ENCODE peak calls at places on chromosomes 2 and 18, in five cellular contexts. M, F, T, Q and X are unnamed samples.

GRCh38 chr2:229901819-229902218 is 20.0 kb downstream of the TRIP12 start:
- DNase-seq in F (peak; percentile 43), T (no peak), M (no peak), Q (no peak), X (no peak)

GRCh38 chr2:168062054-168062453 is 185.3 kb downstream of the STK39 start:
- DNase-seq in F (no peak), M (no peak), Q (no peak), T (no peak), X (no peak)

GRCh38 chr2:188798159-188798558 is 176.0 kb upstream of the COL3A1 start:
- DNase-seq in T (no peak), Q (no peak), F (no peak), M (no peak), X (no peak)

GRCh38 chr2:239164281-239164871 is 236.4 kb downstream of the HDAC4 start:
- DNase-seq in T (no peak), M (no peak), Q (no peak), F (no peak), X (no peak)

GRCh38 chr2:109226128-109226527 is 97.1 kb downstream of the SH3RF3 start:
- DNase-seq in M (no peak), F (no peak), Q (no peak), T (no peak), X (no peak)

GRCh38 chr18:44537521-44537920 is 143.2 kb upstream of the SETBP1 start:
- DNase-seq in T (no peak), M (no peak), F (peak; percentile 15), Q (no peak), X (no peak)

GRCh38 chr2:241558532-241559488 is at the start of gene BOK:
- DNase-seq in Q (no peak), M (peak; percentile 73), T (no peak), F (peak; percentile 76), X (peak; percentile 70)

GRCh38 chr18:61470111-61470673 is 137.0 kb downstream of the CDH20 start:
- DNase-seq in Q (no peak), M (no peak), F (no peak), T (no peak), X (no peak)

GRCh38 chr2:55961318-55961911 is 37.8 kb upstream of the EFEMP1 start:
- DNase-seq in F (peak; percentile 43), T (no peak), M (no peak), Q (no peak), X (peak; percentile 24)

GRCh38 chr2:157840568-157841156 is 35.5 kb downstream of the ACVR1 start:
- DNase-seq in M (peak; percentile 83), Q (no peak), F (no peak), T (no peak), X (peak; percentile 57)

GRCh38 chr2:153074207-153074606 is 355.8 kb downstream of the ARL6IP6 start:
- DNase-seq in T (no peak), Q (no peak), F (no peak), M (no peak), X (no peak)

GRCh38 chr2:109601693-109602250 is 12.0 kb downstream of the SEPTIN10 start:
- DNase-seq in M (no peak), T (no peak), Q (no peak), F (no peak), X (no peak)

GRCh38 chr18:4125246-4125938 is 329.7 kb downstream of the DLGAP1 start:
- DNase-seq in Q (no peak), T (no peak), M (no peak), F (no peak), X (no peak)

GRCh38 chr2:164126960-164127359 is 391.2 kb upstream of the FIGN start:
- DNase-seq in Q (no peak), T (no peak), M (no peak), F (no peak), X (no peak)

GRCh38 chr2:30278419-30278818 is 47.1 kb downstream of the LBH start:
- DNase-seq in Q (no peak), T (no peak), M (no peak), F (no peak), X (no peak)

GRCh38 chr18:12841070-12841469 is 43.0 kb downstream of the PTPN2 start:
- DNase-seq in T (no peak), Q (no peak), M (no peak), F (no peak), X (no peak)

GRCh38 chr2:239308696-239309397 is 92.0 kb downstream of the HDAC4 start:
- DNase-seq in M (peak; percentile 25), T (no peak), F (no peak), Q (no peak), X (peak; percentile 60)

GRCh38 chr2:167127135-167127534 is 238.9 kb downstream of the XIRP2 start:
- DNase-seq in Q (no peak), T (no peak), M (no peak), F (no peak), X (no peak)

DNA sequence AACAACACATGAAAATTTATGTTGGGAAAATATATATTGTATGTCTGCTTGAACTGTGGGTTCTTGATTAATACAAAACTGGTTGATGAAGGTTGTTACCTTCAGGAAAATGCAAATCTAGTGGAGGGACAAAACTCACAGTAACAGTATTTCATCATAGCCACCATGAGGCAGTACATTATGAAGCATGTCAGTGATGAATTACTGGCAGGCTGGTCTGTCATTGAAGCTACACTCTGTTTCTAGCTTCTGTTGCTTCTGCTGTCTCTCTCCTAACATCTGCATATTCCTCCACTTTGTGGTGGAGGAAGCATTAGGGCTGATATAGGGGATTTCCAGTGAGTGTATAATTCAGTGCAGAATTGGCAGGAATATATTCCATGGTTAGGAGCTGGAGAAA is 44.2 kb upstream of the RAB6D start:
- DNase-seq in T (no peak), M (no peak), F (no peak), Q (no peak), X (no peak)
- TF ChIP-seq EP300 in T (no peak), M (no peak), F (no peak), Q (no peak), X (no peak)

DNA sequence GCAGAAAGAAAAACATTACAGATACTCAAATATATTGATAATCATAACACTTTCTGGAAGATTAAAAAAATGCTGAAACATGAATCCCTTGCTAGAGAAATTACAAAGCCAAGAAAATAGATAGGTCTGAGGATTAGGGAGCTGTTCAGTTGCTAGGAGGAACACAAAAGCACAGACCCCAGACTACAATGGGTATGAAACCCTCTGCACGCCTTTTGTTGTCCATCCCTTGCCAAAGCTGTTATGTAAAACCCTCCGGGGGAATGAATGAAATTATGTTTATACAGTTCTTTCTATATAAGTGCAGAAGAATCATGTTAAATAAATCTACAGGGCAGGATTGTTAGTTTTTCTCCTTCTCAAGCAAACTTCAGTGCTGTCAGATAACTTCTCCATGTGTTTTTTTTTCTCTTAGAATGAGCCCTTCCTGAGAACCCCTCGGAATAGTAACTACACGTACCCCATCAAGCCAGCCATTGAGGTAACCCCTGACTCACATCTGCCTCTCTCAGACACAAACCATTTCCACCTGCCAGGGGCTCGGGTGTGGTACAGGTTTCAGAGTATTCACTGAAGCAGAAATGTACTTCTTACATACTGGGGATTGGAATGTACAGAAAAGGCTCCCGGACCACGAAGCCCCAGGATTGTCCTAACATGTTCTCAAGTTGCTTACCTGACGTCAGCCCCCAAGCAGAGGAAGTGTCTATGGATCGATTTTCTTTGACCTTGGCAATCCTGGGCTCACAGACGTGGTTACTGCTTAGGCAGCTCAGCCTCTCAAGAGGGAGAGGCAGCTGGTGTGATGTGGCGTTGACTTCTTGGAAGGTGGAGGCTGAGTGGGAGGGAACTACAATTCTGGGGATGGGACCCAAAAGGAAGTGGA is 118.0 kb downstream of the PLB1 start:
- DNase-seq in F (no peak), T (no peak), Q (no peak), M (no peak), X (no peak)
- H3K4me1 ChIP-seq in F (peaks cover 19% of the 10 kb centered on the region), T (peaks cover 62% of the 10 kb centered on the region), Q (no peaks in the 10 kb centered on the region), M (peaks cover 5% of the 10 kb centered on the region), X (no peaks in the 10 kb centered on the region)

GRCh38 chr2:207825958-207826330 is 56.2 kb upstream of the FZD5 start:
- DNase-seq in T (no peak), F (no peak), Q (no peak), M (no peak), X (peak; percentile 37)

GRCh38 chr2:207831569-207832248 is 62.0 kb upstream of the FZD5 start:
- DNase-seq in F (no peak), T (no peak), M (no peak), Q (no peak), X (no peak)

GRCh38 chr2:207825033-207825957 is 55.6 kb upstream of the FZD5 start:
- DNase-seq in M (peak; percentile 18), F (no peak), T (no peak), Q (no peak), X (no peak)

GRCh38 chr2:207830778-207831549 is 61.3 kb upstream of the FZD5 start:
- DNase-seq in M (no peak), Q (no peak), T (no peak), F (no peak), X (no peak)

GRCh38 chr2:207828361-207829057 is 58.8 kb upstream of the FZD5 start:
- DNase-seq in T (no peak), Q (no peak), F (no peak), M (peak; percentile 43), X (no peak)
- TF ChIP-seq EP300 in T (no peak), Q (no peak), F (no peak), M (no peak), X (no peak)

GRCh38 chr2:74835831-74836674 is 2.1 kb downstream of the HK2 start:
- DNase-seq in M (no peak), T (no peak), F (peak; percentile 84), Q (no peak), X (no peak)

GRCh38 chr2:74833418-74834233 is at the start of gene HK2:
- DNase-seq in M (peak; percentile 86), T (peak; percentile 94), F (peak; percentile 78), Q (peak; percentile 70), X (peak; percentile 90)

GRCh38 chr2:74836675-74837401 is 2.9 kb downstream of the HK2 start:
- DNase-seq in M (no peak), T (no peak), F (no peak), Q (no peak), X (no peak)

GRCh38 chr2:74831693-74832530 is 2.0 kb upstream of the HK2 start:
- DNase-seq in T (no peak), Q (no peak), M (no peak), F (peak; percentile 26), X (no peak)

DNA sequence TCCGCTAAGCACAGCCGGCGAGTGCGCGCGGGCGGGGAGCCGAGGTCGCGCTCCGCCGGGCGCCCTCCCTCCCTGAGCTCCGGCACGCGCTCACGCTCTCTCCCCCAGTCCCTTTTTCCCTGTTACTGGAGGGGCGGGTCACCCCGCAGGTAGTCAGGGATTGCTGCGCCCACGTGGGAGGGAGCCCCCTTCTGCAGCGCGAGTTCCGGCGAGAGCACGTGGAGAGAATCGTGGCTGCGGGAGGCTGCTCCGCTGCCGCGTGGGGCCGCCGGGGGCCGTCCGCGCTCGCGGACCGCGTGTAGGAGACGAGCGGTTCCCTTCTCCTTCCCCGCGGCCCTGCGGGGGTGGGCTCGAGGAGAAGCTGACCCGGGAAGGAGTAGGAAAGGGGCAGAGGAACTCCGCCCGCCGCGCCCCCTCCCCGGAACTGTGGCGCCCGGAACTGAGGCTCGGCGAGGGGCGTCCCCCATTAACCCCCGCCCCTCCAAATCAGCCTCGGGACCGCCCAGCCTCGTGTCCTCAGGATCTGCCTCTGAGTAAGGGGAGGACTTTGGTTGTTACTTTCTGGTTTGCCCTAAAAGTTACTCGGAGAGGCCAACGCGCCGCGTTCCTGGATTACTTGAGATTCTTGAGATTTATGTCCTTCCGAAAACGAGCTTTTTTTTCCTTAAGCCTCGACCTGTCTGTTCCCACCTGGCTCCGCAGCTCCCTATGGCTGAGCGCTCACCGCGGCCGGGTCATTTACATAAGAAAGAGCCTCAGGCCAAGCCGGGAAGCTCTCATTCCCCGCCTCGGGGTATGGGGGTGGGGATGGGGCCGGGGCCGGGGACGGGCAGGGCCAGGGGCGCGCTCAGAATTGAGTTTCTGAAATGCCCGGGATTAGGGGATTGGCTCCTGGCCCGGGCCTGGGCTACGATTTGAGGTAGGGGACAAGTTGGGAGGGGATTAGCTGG is 1.2 kb downstream of the HK2 start:
- DNase-seq in M (peak; percentile 60), Q (no peak), T (no peak), F (peak; percentile 31), X (peak; percentile 42)
- H3K4me1 ChIP-seq in M (peaks cover 31% of the 10 kb centered on the region), Q (peaks cover 11% of the 10 kb centered on the region), T (peaks cover 40% of the 10 kb centered on the region), F (peaks cover 7% of the 10 kb centered on the region), X (peaks cover 6% of the 10 kb centered on the region)

GRCh38 chr2:195613922-195614321 is 43.1 kb upstream of the SLC39A10 start:
- DNase-seq in Q (no peak), T (no peak), M (no peak), F (peak; percentile 47), X (no peak)
- TF ChIP-seq EP300 in Q (no peak), T (no peak), M (no peak), F (no peak), X (no peak)